ENCODE peak calls at places on chromosomes 16 and 17, in seven cellular contexts. C is IMR-90, F is H9, O is neuronal stem cell, Q is mesenchymal stem cell, T is H1, G is trophoblast cell. N is an unnamed sample.

GRCh38 chr17:6753565-6753964 is 2.3 kb upstream of the XAF1 start:
- DNase-seq in T (no peak), O (peak; percentile 20), F (no peak), G (no peak), Q (no peak), C (no peak), N (no peak)

GRCh38 chr16:17365211-17365541 is 105.6 kb downstream of the XYLT1 start:
- DNase-seq in O (no peak), G (no peak), T (no peak), F (no peak), Q (no peak), C (no peak), N (no peak)

GRCh38 chr17:1294157-1294717 is 14.8 kb downstream of the TRARG1 start:
- DNase-seq in Q (no peak), T (no peak), G (no peak), O (no peak), F (no peak), C (no peak), N (no peak)

GRCh38 chr16:2530629-2531318 is 434 bp downstream of the CEMP1 start:
- DNase-seq in F (no peak), C (no peak), T (no peak), G (no peak), O (no peak), Q (no peak), N (no peak)

GRCh38 chr17:57335195-57335792 is 79.0 kb downstream of the MSI2 start:
- DNase-seq in G (no peak), O (no peak), Q (no peak), F (no peak), C (no peak), T (no peak), N (no peak)

GRCh38 chr17:49404371-49404770 is 10.3 kb downstream of the PHB1 start:
- DNase-seq in O (no peak), F (no peak), T (no peak), Q (no peak), C (no peak), G (no peak), N (no peak)

GRCh38 chr16:73197598-73197997 is 149.7 kb upstream of the ZFHX3 start:
- DNase-seq in T (no peak), F (no peak), O (no peak), C (no peak), G (no peak), Q (no peak), N (no peak)

GRCh38 chr17:19354123-19354522 is 8.4 kb downstream of the B9D1 start:
- DNase-seq in O (no peak), F (no peak), T (no peak), Q (peak; percentile 85), C (peak; percentile 94), G (peak; percentile 42), N (no peak)

GRCh38 chr16:55505333-55506015 is 3.4 kb upstream of the LPCAT2 start:
- DNase-seq in Q (no peak), G (no peak), T (no peak), F (peak; percentile 16), C (no peak), O (no peak), N (no peak)

GRCh38 chr17:19736071-19736470 is 12.0 kb downstream of the ALDH3A1 start:
- DNase-seq in G (no peak), T (no peak), O (no peak), F (no peak), Q (no peak), C (no peak), N (no peak)

GRCh38 chr17:48603959-48604769 is 622 bp downstream of the HOXB6 start:
- DNase-seq in Q (peak; percentile 80), G (no peak), O (no peak), F (peak; percentile 81), C (no peak), T (no peak), N (no peak)

GRCh38 chr16:50152807-50153647 is at the start of gene TENT4B:
- DNase-seq in O (peak; percentile 82), C (peak; percentile 66), T (peak; percentile 34), F (peak; percentile 82), Q (peak; percentile 88), G (peak; percentile 82), N (peak; percentile 85)

GRCh38 chr17:76670020-76670707 is 26.6 kb upstream of the ST6GALNAC1 start:
- DNase-seq in C (no peak), G (no peak), O (no peak), Q (no peak), F (no peak), T (no peak), N (no peak)

GRCh38 chr16:16050106-16050505 is 100.7 kb downstream of the ABCC1 start:
- DNase-seq in G (no peak), Q (no peak), F (no peak), T (no peak), O (no peak), C (no peak), N (no peak)

GRCh38 chr17:80869476-80869875 is 122.2 kb upstream of the CHMP6 start:
- DNase-seq in Q (no peak), G (peak; percentile 19), T (no peak), O (no peak), F (no peak), C (no peak), N (no peak)

GRCh38 chr16:588639-588888 is 1.3 kb upstream of the RAB40C start:
- DNase-seq in O (no peak), C (peak; percentile 80), Q (peak; percentile 89), T (no peak), G (peak; percentile 62), F (no peak), N (peak; percentile 72)

GRCh38 chr17:7721612-7722011 is 4.1 kb downstream of the DNAH2 start:
- DNase-seq in F (no peak), T (no peak), G (no peak), C (no peak), O (no peak), Q (no peak), N (no peak)

GRCh38 chr17:40363480-40363838 is 1.1 kb downstream of the GJD3 start:
- DNase-seq in O (no peak), C (no peak), F (no peak), G (peak; percentile 31), T (no peak), Q (no peak), N (no peak)

GRCh38 chr16:14263769-14264168 is 192.7 kb downstream of the MRTFB start:
- DNase-seq in T (no peak), O (no peak), F (no peak), G (no peak), Q (no peak), C (no peak), N (no peak)

GRCh38 chr16:14264560-14264959 is 193.4 kb downstream of the MRTFB start:
- DNase-seq in T (no peak), G (no peak), Q (no peak), C (no peak), O (no peak), F (no peak), N (no peak)

GRCh38 chr16:14268073-14268472 is 197.0 kb downstream of the MRTFB start:
- DNase-seq in G (no peak), O (no peak), Q (no peak), T (no peak), C (no peak), F (no peak), N (no peak)

GRCh38 chr16:14263011-14263410 is 191.9 kb downstream of the MRTFB start:
- DNase-seq in T (no peak), O (no peak), F (no peak), C (no peak), G (no peak), Q (no peak), N (no peak)
- H2AK5ac ChIP-seq in T (no peak overlapping the region), O (no peak overlapping the region), F (no peak overlapping the region), C (no peak overlapping the region), G (no peak overlapping the region), Q (no peak overlapping the region), N (no peak overlapping the region)

DNA sequence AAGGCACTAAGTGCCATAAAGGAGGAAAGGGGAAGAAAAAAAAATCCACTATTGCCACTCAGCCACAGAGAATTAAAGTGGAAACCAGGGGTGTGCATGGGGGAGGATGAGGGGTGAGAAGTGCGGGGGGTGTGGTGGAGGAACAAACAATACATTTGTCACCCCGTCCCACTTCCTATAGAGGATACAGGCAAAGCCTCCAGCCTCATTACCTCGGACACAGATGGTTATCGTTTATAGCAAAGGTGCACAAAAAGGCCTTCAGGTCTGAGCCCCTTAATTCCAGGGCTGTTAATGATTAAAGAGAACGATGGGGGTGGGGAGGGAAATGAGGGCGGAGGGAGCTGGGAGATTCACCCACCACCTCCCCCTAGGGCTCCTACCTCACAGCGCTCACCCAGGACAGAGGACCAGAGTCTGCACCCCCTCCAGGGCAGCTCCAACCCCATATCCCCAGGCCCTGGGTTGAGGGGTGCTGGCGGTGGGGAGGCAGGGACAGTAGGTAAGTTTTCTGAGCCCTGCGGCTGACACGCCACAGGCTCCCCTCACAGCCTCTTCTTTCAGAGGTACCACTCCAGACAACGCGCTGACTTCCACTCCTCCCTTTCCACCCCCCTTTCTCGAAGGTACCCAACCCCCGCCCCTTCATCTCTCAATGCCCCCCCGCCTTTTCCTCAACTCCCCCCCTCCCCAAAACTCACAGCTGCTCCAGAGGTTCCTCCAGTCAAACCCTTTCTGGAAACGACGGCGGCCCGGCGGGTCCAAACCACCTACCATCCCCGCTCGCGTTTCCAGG is 457 bp downstream of the DCUN1D3 start:
- DNase-seq in F (no peak), O (peak; percentile 17), C (no peak), G (peak; percentile 19), Q (no peak), T (no peak), N (peak; percentile 29)
- H3K23ac ChIP-seq in F (no peak overlapping the region), O (no peak overlapping the region), C (peak overlapping the region; percentile 64), G (no peak overlapping the region), Q (peak overlapping the region; percentile 23), T (no peak overlapping the region), N (no peak overlapping the region)

DNA sequence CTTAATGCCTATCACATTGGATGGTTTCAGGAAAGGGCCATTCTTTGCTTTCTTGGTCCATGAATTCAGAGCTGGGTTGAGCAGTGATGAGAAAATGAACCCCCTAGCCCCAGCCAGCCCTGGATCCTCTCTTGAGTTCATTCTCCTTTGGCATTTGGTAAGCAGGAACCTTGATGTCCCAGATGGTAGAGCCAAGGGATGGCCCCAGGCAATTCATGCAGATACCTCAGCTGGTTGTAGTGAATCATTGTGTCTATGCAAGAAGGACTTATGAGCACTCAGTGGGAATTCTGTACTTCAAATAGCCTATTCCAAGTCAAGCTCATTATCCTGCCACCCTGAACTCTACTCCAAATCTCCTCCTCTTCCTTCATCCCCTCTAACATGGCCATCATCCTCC is 412.7 kb downstream of the UTP18 start:
- DNase-seq in C (no peak), T (no peak), Q (no peak), O (no peak), G (peak; percentile 67), F (no peak), N (peak; percentile 17)
- H2AK5ac ChIP-seq in C (no peak overlapping the region), T (no peak overlapping the region), Q (no peak overlapping the region), O (no peak overlapping the region), G (no peak overlapping the region), F (no peak overlapping the region), N (no peak overlapping the region)

GRCh38 chr17:66548158-66548557 is 245.7 kb downstream of the PRKCA start:
- DNase-seq in C (no peak), G (no peak), O (no peak), T (no peak), F (no peak), Q (peak; percentile 40), N (peak; percentile 66)
- H3K23ac ChIP-seq in C (peak overlapping the region; percentile 19), G (no peak overlapping the region), O (no peak overlapping the region), T (no peak overlapping the region), F (no peak overlapping the region), Q (no peak overlapping the region), N (no peak overlapping the region)

GRCh38 chr17:55330344-55330933 is 65.7 kb downstream of the HLF start:
- DNase-seq in O (no peak), G (peak; percentile 93), F (no peak), T (no peak), C (no peak), Q (no peak), N (no peak)
- H2AK5ac ChIP-seq in O (no peak overlapping the region), G (no peak overlapping the region), F (no peak overlapping the region), T (no peak overlapping the region), C (no peak overlapping the region), Q (no peak overlapping the region), N (no peak overlapping the region)

GRCh38 chr17:17001076-17001777 is 29.3 kb upstream of the TNFRSF13B start:
- DNase-seq in T (no peak), F (no peak), C (no peak), G (no peak), O (no peak), Q (no peak), N (no peak)
- H3K23ac ChIP-seq in T (no peak overlapping the region), F (no peak overlapping the region), C (peak overlapping the region; percentile 15), G (no peak overlapping the region), O (no peak overlapping the region), Q (no peak overlapping the region), N (no peak overlapping the region)

N was measured in mesendoderm.